ENCODE peak calls at places on chromosomes 5 and 9, in eight cellular contexts. One of them, this sample, is unnamed.

GRCh38 chr5:77847814-77848290 is 71.7 kb upstream of the TBCA start:
- DNase-seq in GM12865: no peak
- DNase-seq in AG04450: no peak
- DNase-seq in neural progenitor cell: peak; percentile 96
- DNase-seq in fibroblast of lung: no peak
- DNase-seq in WERI-Rb-1: no peak
- DNase-seq in heart right ventricle: no peak
- DNase-seq in mesothelial cell of epicardium: no peak
- DNase-seq in this sample: no peak

GRCh38 chr9:71384343-71384742 is 262.9 kb upstream of the TRPM3 start:
- DNase-seq in neural progenitor cell: peak; percentile 34
- DNase-seq in GM12865: no peak
- DNase-seq in WERI-Rb-1: no peak
- DNase-seq in mesothelial cell of epicardium: no peak
- DNase-seq in AG04450: no peak
- DNase-seq in fibroblast of lung: no peak
- DNase-seq in heart right ventricle: no peak
- DNase-seq in this sample: no peak

GRCh38 chr5:114362197-114362976 is 517 bp downstream of the KCNN2 start:
- DNase-seq in neural progenitor cell: peak; percentile 88
- DNase-seq in AG04450: no peak
- DNase-seq in WERI-Rb-1: peak; percentile 39
- DNase-seq in GM12865: peak; percentile 3
- DNase-seq in heart right ventricle: no peak
- DNase-seq in fibroblast of lung: peak; percentile 34
- DNase-seq in mesothelial cell of epicardium: peak; percentile 37
- DNase-seq in this sample: no peak

GRCh38 chr5:59188415-59189225 is 605.7 kb downstream of the RAB3C start:
- DNase-seq in mesothelial cell of epicardium: peak; percentile 52
- DNase-seq in fibroblast of lung: peak; percentile 63
- DNase-seq in AG04450: no peak
- DNase-seq in GM12865: peak; percentile 71
- DNase-seq in WERI-Rb-1: peak; percentile 70
- DNase-seq in heart right ventricle: peak; percentile 66
- DNase-seq in neural progenitor cell: peak; percentile 88
- DNase-seq in this sample: peak; percentile 78

GRCh38 chr5:57776035-57776434 is 293.4 kb upstream of the ACTBL2 start:
- DNase-seq in neural progenitor cell: no peak
- DNase-seq in GM12865: no peak
- DNase-seq in AG04450: peak; percentile 36
- DNase-seq in mesothelial cell of epicardium: no peak
- DNase-seq in fibroblast of lung: no peak
- DNase-seq in WERI-Rb-1: no peak
- DNase-seq in heart right ventricle: no peak
- DNase-seq in this sample: no peak

GRCh38 chr5:160703547-160704189 is 148.3 kb downstream of the ATP10B start:
- DNase-seq in mesothelial cell of epicardium: no peak
- DNase-seq in neural progenitor cell: no peak
- DNase-seq in GM12865: no peak
- DNase-seq in fibroblast of lung: no peak
- DNase-seq in WERI-Rb-1: no peak
- DNase-seq in heart right ventricle: no peak
- DNase-seq in AG04450: no peak
- DNase-seq in this sample: no peak

GRCh38 chr9:95147452-95147851 is 170.1 kb downstream of the FANCC start:
- DNase-seq in AG04450: no peak
- DNase-seq in fibroblast of lung: no peak
- DNase-seq in GM12865: no peak
- DNase-seq in neural progenitor cell: no peak
- DNase-seq in mesothelial cell of epicardium: no peak
- DNase-seq in heart right ventricle: no peak
- DNase-seq in WERI-Rb-1: no peak
- DNase-seq in this sample: no peak

GRCh38 chr5:180988011-180988410 is 635 bp upstream of the BTNL3 start:
- DNase-seq in heart right ventricle: no peak
- DNase-seq in fibroblast of lung: no peak
- DNase-seq in WERI-Rb-1: no peak
- DNase-seq in neural progenitor cell: no peak
- DNase-seq in mesothelial cell of epicardium: no peak
- DNase-seq in GM12865: no peak
- DNase-seq in AG04450: no peak
- DNase-seq in this sample: no peak

GRCh38 chr5:6365977-6366590 is 12.3 kb downstream of the MED10 start:
- DNase-seq in WERI-Rb-1: no peak
- DNase-seq in heart right ventricle: no peak
- DNase-seq in neural progenitor cell: no peak
- DNase-seq in fibroblast of lung: no peak
- DNase-seq in AG04450: no peak
- DNase-seq in mesothelial cell of epicardium: no peak
- DNase-seq in GM12865: no peak
- DNase-seq in this sample: no peak

GRCh38 chr9:131817073-131817472 is 77.2 kb upstream of the RAPGEF1 start:
- DNase-seq in GM12865: no peak
- DNase-seq in heart right ventricle: no peak
- DNase-seq in AG04450: no peak
- DNase-seq in WERI-Rb-1: no peak
- DNase-seq in fibroblast of lung: no peak
- DNase-seq in neural progenitor cell: no peak
- DNase-seq in mesothelial cell of epicardium: no peak
- DNase-seq in this sample: no peak

GRCh38 chr9:121885345-121885901 is 207.7 kb downstream of the TTLL11 start:
- DNase-seq in WERI-Rb-1: no peak
- DNase-seq in GM12865: no peak
- DNase-seq in AG04450: peak; percentile 63
- DNase-seq in neural progenitor cell: no peak
- DNase-seq in mesothelial cell of epicardium: no peak
- DNase-seq in heart right ventricle: no peak
- DNase-seq in fibroblast of lung: peak; percentile 93
- DNase-seq in this sample: no peak

GRCh38 chr9:34337404-34337803 is 8.0 kb downstream of the NUDT2 start:
- DNase-seq in neural progenitor cell: no peak
- DNase-seq in WERI-Rb-1: no peak
- DNase-seq in AG04450: no peak
- DNase-seq in fibroblast of lung: no peak
- DNase-seq in mesothelial cell of epicardium: no peak
- DNase-seq in GM12865: no peak
- DNase-seq in heart right ventricle: no peak
- DNase-seq in this sample: no peak
- TF ChIP-seq CTCF in neural progenitor cell: peak; percentile 13
- TF ChIP-seq CTCF in WERI-Rb-1: no peak
- TF ChIP-seq CTCF in AG04450: peak; percentile 47
- TF ChIP-seq CTCF in fibroblast of lung: peak; percentile 36
- TF ChIP-seq CTCF in mesothelial cell of epicardium: no peak
- TF ChIP-seq CTCF in GM12865: no peak
- TF ChIP-seq CTCF in heart right ventricle: no peak
- TF ChIP-seq CTCF in this sample: peak; percentile 36

GRCh38 chr9:130693101-130693425 is 517 bp upstream of the EXOSC2 start:
- DNase-seq in mesothelial cell of epicardium: no peak
- DNase-seq in GM12865: no peak
- DNase-seq in heart right ventricle: no peak
- DNase-seq in AG04450: no peak
- DNase-seq in WERI-Rb-1: no peak
- DNase-seq in fibroblast of lung: no peak
- DNase-seq in neural progenitor cell: no peak
- DNase-seq in this sample: no peak

GRCh38 chr9:130694205-130694604 is 625 bp downstream of the EXOSC2 start:
- DNase-seq in GM12865: peak; percentile 50
- DNase-seq in fibroblast of lung: no peak
- DNase-seq in WERI-Rb-1: no peak
- DNase-seq in heart right ventricle: no peak
- DNase-seq in AG04450: no peak
- DNase-seq in mesothelial cell of epicardium: no peak
- DNase-seq in neural progenitor cell: no peak
- DNase-seq in this sample: no peak

GRCh38 chr9:130689937-130690700 is 3.5 kb upstream of the EXOSC2 start:
- DNase-seq in WERI-Rb-1: no peak
- DNase-seq in GM12865: peak; percentile 84
- DNase-seq in heart right ventricle: peak; percentile 82
- DNase-seq in AG04450: peak; percentile 90
- DNase-seq in fibroblast of lung: peak; percentile 97
- DNase-seq in neural progenitor cell: peak; percentile 84
- DNase-seq in mesothelial cell of epicardium: no peak
- DNase-seq in this sample: peak; percentile 79

GRCh38 chr9:130693426-130694191 is at the start of gene EXOSC2:
- DNase-seq in heart right ventricle: peak; percentile 99
- DNase-seq in neural progenitor cell: peak; percentile 99
- DNase-seq in GM12865: peak; percentile 99
- DNase-seq in AG04450: peak; percentile 96
- DNase-seq in WERI-Rb-1: peak; percentile 100
- DNase-seq in fibroblast of lung: peak; percentile 98
- DNase-seq in mesothelial cell of epicardium: peak; percentile 88
- DNase-seq in this sample: peak; percentile 99

GRCh38 chr9:130692365-130692764 is 1.2 kb upstream of the EXOSC2 start:
- DNase-seq in GM12865: no peak
- DNase-seq in WERI-Rb-1: peak; percentile 35
- DNase-seq in neural progenitor cell: peak; percentile 95
- DNase-seq in mesothelial cell of epicardium: peak; percentile 53
- DNase-seq in AG04450: no peak
- DNase-seq in fibroblast of lung: peak; percentile 53
- DNase-seq in heart right ventricle: no peak
- DNase-seq in this sample: peak; percentile 47
- TF ChIP-seq CTCF in GM12865: no peak
- TF ChIP-seq CTCF in WERI-Rb-1: peak; percentile 30
- TF ChIP-seq CTCF in neural progenitor cell: peak; percentile 79
- TF ChIP-seq CTCF in mesothelial cell of epicardium: peak; percentile 48
- TF ChIP-seq CTCF in AG04450: peak; percentile 15
- TF ChIP-seq CTCF in fibroblast of lung: no peak
- TF ChIP-seq CTCF in heart right ventricle: no peak
- TF ChIP-seq CTCF in this sample: peak; percentile 31

GRCh38 chr9:134267305-134268265 is 58.7 kb upstream of the RXRA start:
- DNase-seq in fibroblast of lung: no peak
- DNase-seq in GM12865: no peak
- DNase-seq in neural progenitor cell: no peak
- DNase-seq in AG04450: no peak
- DNase-seq in WERI-Rb-1: peak; percentile 60
- DNase-seq in heart right ventricle: peak; percentile 41
- DNase-seq in mesothelial cell of epicardium: no peak
- DNase-seq in this sample: no peak
- TF ChIP-seq CTCF in fibroblast of lung: no peak
- TF ChIP-seq CTCF in GM12865: no peak
- TF ChIP-seq CTCF in neural progenitor cell: peak; percentile 28
- TF ChIP-seq CTCF in AG04450: peak; percentile 4
- TF ChIP-seq CTCF in WERI-Rb-1: peak; percentile 59
- TF ChIP-seq CTCF in heart right ventricle: no peak
- TF ChIP-seq CTCF in mesothelial cell of epicardium: no peak
- TF ChIP-seq CTCF in this sample: peak; percentile 18

DNA sequence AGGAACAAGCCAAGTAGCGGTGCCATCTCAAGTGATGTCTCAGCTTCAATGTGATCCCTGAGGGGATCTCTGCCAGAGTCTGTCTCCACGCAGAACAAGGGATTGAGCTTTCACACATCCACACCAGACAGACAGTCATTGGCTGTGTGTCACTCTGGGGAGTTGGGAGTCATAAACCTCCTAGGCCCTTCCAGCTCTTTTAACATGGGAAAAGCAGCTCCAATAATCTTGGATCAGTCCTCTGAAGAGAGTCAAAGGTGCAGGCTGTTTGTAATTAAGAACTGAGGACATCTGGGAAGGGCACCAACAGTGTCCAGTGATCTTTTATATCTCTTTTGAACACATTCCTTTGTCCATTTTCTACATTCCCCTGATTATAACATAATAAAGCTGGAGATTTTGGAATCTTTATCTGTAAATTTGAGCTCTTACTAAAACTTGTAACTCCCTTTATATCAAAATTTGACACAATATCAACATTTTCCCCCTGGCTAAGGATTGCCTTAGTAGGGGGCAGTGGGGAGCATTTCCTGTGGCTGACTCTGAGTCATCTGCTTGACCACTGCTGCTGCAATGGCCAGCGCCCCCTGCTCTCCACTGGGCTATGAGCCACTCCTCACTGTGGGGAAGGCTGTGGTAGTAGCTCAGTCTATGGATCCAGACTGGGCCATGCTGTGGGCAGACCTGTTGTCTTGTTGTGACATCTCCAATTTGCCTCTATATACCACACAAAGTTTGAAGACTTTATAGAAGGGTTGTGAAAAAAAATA is 284.4 kb downstream of the OSTF1 start:
- DNase-seq in GM12865: no peak
- DNase-seq in AG04450: no peak
- DNase-seq in heart right ventricle: no peak
- DNase-seq in mesothelial cell of epicardium: no peak
- DNase-seq in neural progenitor cell: no peak
- DNase-seq in fibroblast of lung: peak; percentile 17
- DNase-seq in WERI-Rb-1: no peak
- DNase-seq in this sample: no peak
- TF ChIP-seq CTCF in GM12865: no peak
- TF ChIP-seq CTCF in AG04450: no peak
- TF ChIP-seq CTCF in heart right ventricle: no peak
- TF ChIP-seq CTCF in mesothelial cell of epicardium: no peak
- TF ChIP-seq CTCF in neural progenitor cell: no peak
- TF ChIP-seq CTCF in fibroblast of lung: no peak
- TF ChIP-seq CTCF in WERI-Rb-1: no peak
- TF ChIP-seq CTCF in this sample: no peak

GRCh38 chr5:142722896-142723295 is 37.0 kb upstream of the FGF1 start:
- DNase-seq in heart right ventricle: no peak
- DNase-seq in mesothelial cell of epicardium: no peak
- DNase-seq in GM12865: no peak
- DNase-seq in AG04450: no peak
- DNase-seq in fibroblast of lung: no peak
- DNase-seq in neural progenitor cell: peak; percentile 15
- DNase-seq in WERI-Rb-1: no peak
- DNase-seq in this sample: no peak

GRCh38 chr5:142719836-142720330 is 34.0 kb upstream of the FGF1 start:
- DNase-seq in WERI-Rb-1: no peak
- DNase-seq in heart right ventricle: no peak
- DNase-seq in AG04450: no peak
- DNase-seq in neural progenitor cell: no peak
- DNase-seq in GM12865: no peak
- DNase-seq in fibroblast of lung: no peak
- DNase-seq in mesothelial cell of epicardium: no peak
- DNase-seq in this sample: no peak

GRCh38 chr5:142722146-142722545 is 36.3 kb upstream of the FGF1 start:
- DNase-seq in GM12865: no peak
- DNase-seq in mesothelial cell of epicardium: no peak
- DNase-seq in neural progenitor cell: no peak
- DNase-seq in heart right ventricle: no peak
- DNase-seq in fibroblast of lung: peak; percentile 60
- DNase-seq in WERI-Rb-1: no peak
- DNase-seq in AG04450: no peak
- DNase-seq in this sample: no peak

GRCh38 chr5:142717582-142718215 is 31.8 kb upstream of the FGF1 start:
- DNase-seq in AG04450: peak; percentile 34
- DNase-seq in WERI-Rb-1: peak; percentile 23
- DNase-seq in heart right ventricle: peak; percentile 59
- DNase-seq in fibroblast of lung: peak; percentile 52
- DNase-seq in mesothelial cell of epicardium: no peak
- DNase-seq in GM12865: peak; percentile 50
- DNase-seq in neural progenitor cell: peak; percentile 52
- DNase-seq in this sample: peak; percentile 52

GRCh38 chr5:142720561-142721275 is 34.8 kb upstream of the FGF1 start:
- DNase-seq in mesothelial cell of epicardium: no peak
- DNase-seq in GM12865: no peak
- DNase-seq in AG04450: no peak
- DNase-seq in neural progenitor cell: no peak
- DNase-seq in fibroblast of lung: peak; percentile 49
- DNase-seq in heart right ventricle: no peak
- DNase-seq in WERI-Rb-1: no peak
- DNase-seq in this sample: peak; percentile 55
- TF ChIP-seq CTCF in mesothelial cell of epicardium: no peak
- TF ChIP-seq CTCF in GM12865: no peak
- TF ChIP-seq CTCF in AG04450: no peak
- TF ChIP-seq CTCF in neural progenitor cell: no peak
- TF ChIP-seq CTCF in fibroblast of lung: no peak
- TF ChIP-seq CTCF in heart right ventricle: no peak
- TF ChIP-seq CTCF in WERI-Rb-1: no peak
- TF ChIP-seq CTCF in this sample: peak; percentile 18